ENCODE peak calls at places on chromosomes 13 and 19, in seven cellular contexts. W, A, P, S, J, C and U are unnamed samples.

GRCh38 chr13:34943675-34944634 is 1.9 kb downstream of the NBEA start:
- DNase-seq in W (no peak), A (peak; percentile 61), P (no peak), S (no peak), J (no peak), C (no peak), U (no peak)

GRCh38 chr13:52405767-52406494 is at the start of gene THSD1:
- DNase-seq in W (peak; percentile 17), A (no peak), P (peak; percentile 20), S (no peak), J (peak; percentile 41), C (peak; percentile 73), U (peak; percentile 52)

GRCh38 chr19:13621413-13621812 is 115.1 kb upstream of the CACNA1A start:
- DNase-seq in W (no peak), A (no peak), P (peak; percentile 64), S (no peak), J (peak; percentile 96), C (peak; percentile 99), U (peak; percentile 98)

GRCh38 chr19:55549500-55550320 is 4.4 kb upstream of the SBK3 start:
- DNase-seq in W (peak; percentile 67), A (peak; percentile 65), P (peak; percentile 68), S (no peak), J (peak; percentile 93), C (peak; percentile 91), U (peak; percentile 79)

GRCh38 chr13:20825476-20825875 is 51.7 kb upstream of the EEF1AKMT1 start:
- DNase-seq in W (no peak), A (no peak), P (peak; percentile 78), S (no peak), J (peak; percentile 55), C (peak; percentile 27), U (no peak)

GRCh38 chr13:75647126-75647784 is 11.1 kb downstream of the LMO7 start:
- DNase-seq in W (no peak), A (no peak), P (no peak), S (no peak), J (peak; percentile 55), C (peak; percentile 53), U (no peak)

GRCh38 chr13:58018020-58018419 is 386.5 kb downstream of the PCDH17 start:
- DNase-seq in W (no peak), A (no peak), P (peak; percentile 85), S (no peak), J (no peak), C (no peak), U (no peak)

GRCh38 chr13:57970404-57970803 is 338.9 kb downstream of the PCDH17 start:
- DNase-seq in W (no peak), A (no peak), P (no peak), S (no peak), J (no peak), C (no peak), U (no peak)

GRCh38 chr19:54203151-54203611 is 2.5 kb downstream of the RPS9 start:
- DNase-seq in W (no peak), A (no peak), P (no peak), S (no peak), J (peak; percentile 13), C (peak; percentile 77), U (no peak)

GRCh38 chr13:112870062-112870352 is 99.0 kb upstream of the MCF2L start:
- DNase-seq in W (no peak), A (no peak), P (no peak), S (no peak), J (no peak), C (no peak), U (no peak)

GRCh38 chr19:42544146-42544545 is 15.9 kb upstream of the CEACAM1 start:
- DNase-seq in W (no peak), A (no peak), P (no peak), S (no peak), J (no peak), C (no peak), U (no peak)

GRCh38 chr13:42486711-42487198 is 87.2 kb upstream of the TNFSF11 start:
- DNase-seq in W (no peak), A (no peak), P (peak; percentile 14), S (no peak), J (peak; percentile 71), C (peak; percentile 69), U (peak; percentile 62)

GRCh38 chr13:24108615-24108965 is 51.9 kb upstream of the SPATA13 start:
- DNase-seq in W (no peak), A (no peak), P (no peak), S (no peak), J (no peak), C (no peak), U (no peak)

GRCh38 chr13:106986033-106986484 is 418.1 kb upstream of the ARGLU1 start:
- DNase-seq in W (no peak), A (no peak), P (peak; percentile 78), S (no peak), J (peak; percentile 34), C (peak; percentile 3), U (no peak)

GRCh38 chr19:34375598-34375997 is 10.6 kb downstream of the GPI start:
- DNase-seq in W (no peak), A (no peak), P (no peak), S (no peak), J (peak; percentile 6), C (no peak), U (no peak)

GRCh38 chr19:7742575-7742974 is 4.8 kb downstream of the CD209 start:
- DNase-seq in W (no peak), A (peak; percentile 86), P (no peak), S (no peak), J (no peak), C (no peak), U (no peak)

GRCh38 chr13:80035096-80035495 is 305.8 kb downstream of the SPRY2 start:
- DNase-seq in W (no peak), A (no peak), P (no peak), S (no peak), J (no peak), C (no peak), U (no peak)

GRCh38 chr19:3576696-3577443 is 4.1 kb downstream of the HMG20B start:
- DNase-seq in W (no peak), A (no peak), P (no peak), S (peak; percentile 6), J (peak; percentile 43), C (peak; percentile 90), U (peak; percentile 88)

GRCh38 chr13:32902898-32903297 is 113.3 kb upstream of the KL start:
- DNase-seq in W (no peak), A (peak; percentile 15), P (no peak), S (no peak), J (peak; percentile 23), C (peak; percentile 83), U (peak; percentile 40)

GRCh38 chr13:31775686-31776085 is 36.4 kb downstream of the RXFP2 start:
- DNase-seq in W (no peak), A (no peak), P (no peak), S (no peak), J (no peak), C (peak; percentile 68), U (no peak)

GRCh38 chr13:53198017-53198416 is 169.4 kb downstream of the OLFM4 start:
- DNase-seq in W (no peak), A (no peak), P (peak; percentile 58), S (no peak), J (no peak), C (no peak), U (no peak)

GRCh38 chr13:38543561-38543960 is 143.3 kb upstream of the FREM2 start:
- DNase-seq in W (no peak), A (no peak), P (no peak), S (no peak), J (no peak), C (peak; percentile 11), U (no peak)

GRCh38 chr19:6103217-6103644 is 7.1 kb downstream of the RFX2 start:
- DNase-seq in W (no peak), A (peak; percentile 93), P (peak; percentile 60), S (no peak), J (peak; percentile 87), C (peak; percentile 96), U (peak; percentile 96)

GRCh38 chr19:1169921-1170885 is 3.9 kb downstream of the SBNO2 start:
- DNase-seq in W (no peak), A (peak; percentile 68), P (no peak), S (no peak), J (peak; percentile 83), C (peak; percentile 65), U (peak; percentile 67)

GRCh38 chr13:108769213-108770070 is 140.0 kb downstream of the MYO16 start:
- DNase-seq in W (no peak), A (no peak), P (no peak), S (no peak), J (no peak), C (no peak), U (no peak)

GRCh38 chr13:32031025-32031814 is at the start of gene FRY:
- DNase-seq in W (peak; percentile 74), A (peak; percentile 93), P (peak; percentile 93), S (peak; percentile 46), J (peak; percentile 58), C (peak; percentile 78), U (peak; percentile 35)

GRCh38 chr13:25756251-25756650 is 295.6 kb downstream of the SHISA2 start:
- DNase-seq in W (no peak), A (no peak), P (no peak), S (no peak), J (no peak), C (no peak), U (no peak)

GRCh38 chr13:95500136-95500718 is 52.3 kb upstream of the CLDN10 start:
- DNase-seq in W (no peak), A (no peak), P (no peak), S (no peak), J (peak; percentile 4), C (no peak), U (no peak)

GRCh38 chr19:46697142-46697960 is 19.6 kb downstream of the PRKD2 start:
- DNase-seq in W (peak; percentile 89), A (peak; percentile 55), P (peak; percentile 85), S (no peak), J (peak; percentile 49), C (peak; percentile 90), U (peak; percentile 75)

GRCh38 chr13:113906566-113906965 is 42.7 kb upstream of the GAS6 start:
- DNase-seq in W (no peak), A (peak; percentile 43), P (no peak), S (no peak), J (no peak), C (peak; percentile 21), U (no peak)

GRCh38 chr13:51579676-51580075 is 4.6 kb upstream of the WDFY2 start:
- DNase-seq in W (no peak), A (no peak), P (peak; percentile 50), S (no peak), J (no peak), C (peak; percentile 39), U (peak; percentile 29)

GRCh38 chr19:43713208-43713607 is 2.7 kb upstream of the IRGC start:
- DNase-seq in W (no peak), A (no peak), P (no peak), S (no peak), J (no peak), C (no peak), U (no peak)

GRCh38 chr19:33740811-33741396 is 55.8 kb upstream of the KCTD15 start:
- DNase-seq in W (peak; percentile 84), A (no peak), P (peak; percentile 58), S (no peak), J (peak; percentile 38), C (peak; percentile 47), U (peak; percentile 11)

GRCh38 chr13:112940236-112940635 is 28.8 kb upstream of the MCF2L start:
- DNase-seq in W (no peak), A (peak; percentile 99), P (no peak), S (peak; percentile 37), J (no peak), C (no peak), U (no peak)

GRCh38 chr19:51259348-51260245 is 8.7 kb downstream of the SIGLECL1 start:
- DNase-seq in W (peak; percentile 33), A (peak; percentile 92), P (peak; percentile 62), S (no peak), J (peak; percentile 22), C (peak; percentile 56), U (peak; percentile 3)

GRCh38 chr13:35139591-35139990 is 197.5 kb downstream of the NBEA start:
- DNase-seq in W (no peak), A (no peak), P (no peak), S (no peak), J (peak; percentile 31), C (no peak), U (peak; percentile 29)

GRCh38 chr19:38707512-38708114 is 36.7 kb downstream of the CAPN12 start:
- DNase-seq in W (no peak), A (no peak), P (peak; percentile 43), S (no peak), J (peak; percentile 23), C (peak; percentile 36), U (peak; percentile 18)

GRCh38 chr13:113802761-113803160 is 43.7 kb downstream of the TMEM255B start:
- DNase-seq in W (no peak), A (no peak), P (no peak), S (no peak), J (no peak), C (no peak), U (no peak)